ENCODE peak calls at places on chromosomes 7 and 10, in ten cellular contexts. P, J, V, H, L, A, O, S, G and Z are unnamed samples.

GRCh38 chr10:27104919-27105318 is 4.6 kb upstream of the ANKRD26 start:
- DNase-seq in P (no peak), J (no peak), V (no peak), H (no peak), L (peak; percentile 12), A (no peak), O (no peak), S (no peak), G (no peak), Z (no peak)

GRCh38 chr10:97081621-97082235 is 104.0 kb downstream of the SLIT1 start:
- DNase-seq in P (peak; percentile 90), J (peak; percentile 15), V (no peak), H (peak; percentile 45), L (peak; percentile 50), A (peak; percentile 48), O (peak; percentile 81), S (no peak), G (peak; percentile 94), Z (peak; percentile 83)

GRCh38 chr7:12629816-12630614 is 57.4 kb upstream of the ARL4A start:
- DNase-seq in P (no peak), J (no peak), V (no peak), H (no peak), L (no peak), A (no peak), O (no peak), S (no peak), G (no peak), Z (no peak)

GRCh38 chr10:26372513-26373354 is 65.4 kb upstream of the APBB1IP start:
- DNase-seq in P (no peak), J (no peak), V (no peak), H (no peak), L (no peak), A (no peak), O (no peak), S (no peak), G (no peak), Z (no peak)

GRCh38 chr10:132162021-132162531 is 24.7 kb upstream of the DPYSL4 start:
- DNase-seq in P (no peak), J (no peak), V (no peak), H (no peak), L (peak; percentile 35), A (no peak), O (no peak), S (no peak), G (no peak), Z (no peak)

GRCh38 chr7:155930061-155930460 is 117.8 kb upstream of the SHH start:
- DNase-seq in P (no peak), J (no peak), V (no peak), H (no peak), L (no peak), A (no peak), O (no peak), S (no peak), G (no peak), Z (no peak)

GRCh38 chr10:60149003-60149402 is 240.7 kb downstream of the ANK3 start:
- DNase-seq in P (no peak), J (no peak), V (no peak), H (no peak), L (no peak), A (no peak), O (no peak), S (no peak), G (no peak), Z (no peak)

GRCh38 chr10:35416628-35417625 is 80.6 kb downstream of the CCNY start:
- DNase-seq in P (no peak), J (no peak), V (no peak), H (no peak), L (no peak), A (no peak), O (no peak), S (no peak), G (no peak), Z (no peak)

GRCh38 chr7:131194070-131194865 is 133.4 kb upstream of the MKLN1 start:
- DNase-seq in P (no peak), J (no peak), V (no peak), H (no peak), L (no peak), A (peak; percentile 17), O (no peak), S (no peak), G (no peak), Z (no peak)

GRCh38 chr7:32200593-32200992 is 130.4 kb upstream of the PDE1C start:
- DNase-seq in P (no peak), J (no peak), V (no peak), H (no peak), L (no peak), A (no peak), O (no peak), S (no peak), G (no peak), Z (no peak)

GRCh38 chr10:3535001-3535400 is 250.0 kb downstream of the KLF6 start:
- DNase-seq in P (no peak), J (no peak), V (no peak), H (no peak), L (no peak), A (no peak), O (no peak), S (no peak), G (no peak), Z (no peak)

GRCh38 chr7:40694991-40695390 is 560.2 kb downstream of the SUGCT start:
- DNase-seq in P (no peak), J (no peak), V (no peak), H (no peak), L (no peak), A (no peak), O (no peak), S (no peak), G (no peak), Z (no peak)